ENCODE peak calls at places on chromosomes 13 and 19, in eight cellular contexts. One of them, this sample, is unnamed.

GRCh38 chr13:50936681-50937080 is 27.1 kb downstream of the RNASEH2B start:
- DNase-seq in ovary: no peak
- DNase-seq in AG10803: peak; percentile 42
- DNase-seq in progenitor cell of endocrine pancreas: no peak
- DNase-seq in Peyer's patch: no peak
- DNase-seq in ascending aorta: no peak
- DNase-seq in AG09309: peak; percentile 27
- DNase-seq in astrocyte: no peak
- DNase-seq in this sample: no peak

GRCh38 chr13:98576963-98577822 is at the start of gene STK24:
- DNase-seq in ovary: peak; percentile 70
- DNase-seq in AG10803: peak; percentile 76
- DNase-seq in progenitor cell of endocrine pancreas: peak; percentile 68
- DNase-seq in Peyer's patch: peak; percentile 84
- DNase-seq in ascending aorta: peak; percentile 77
- DNase-seq in AG09309: peak; percentile 45
- DNase-seq in astrocyte: peak; percentile 64
- DNase-seq in this sample: peak; percentile 66

GRCh38 chr19:12112701-12113100 is 27.4 kb downstream of the ZNF20 start:
- DNase-seq in ovary: no peak
- DNase-seq in AG10803: no peak
- DNase-seq in progenitor cell of endocrine pancreas: no peak
- DNase-seq in Peyer's patch: no peak
- DNase-seq in ascending aorta: no peak
- DNase-seq in AG09309: no peak
- DNase-seq in astrocyte: no peak
- DNase-seq in this sample: no peak

GRCh38 chr19:34173145-34173956 is 1.0 kb downstream of the LSM14A start:
- DNase-seq in ovary: peak; percentile 29
- DNase-seq in AG10803: peak; percentile 64
- DNase-seq in progenitor cell of endocrine pancreas: peak; percentile 18
- DNase-seq in Peyer's patch: peak; percentile 74
- DNase-seq in ascending aorta: no peak
- DNase-seq in AG09309: no peak
- DNase-seq in astrocyte: peak; percentile 48
- DNase-seq in this sample: peak; percentile 46

GRCh38 chr19:30450101-30450500 is 77.9 kb downstream of the ZNF536 start:
- DNase-seq in ovary: peak; percentile 46
- DNase-seq in AG10803: peak; percentile 70
- DNase-seq in progenitor cell of endocrine pancreas: no peak
- DNase-seq in Peyer's patch: no peak
- DNase-seq in ascending aorta: no peak
- DNase-seq in AG09309: no peak
- DNase-seq in astrocyte: peak; percentile 18
- DNase-seq in this sample: no peak

GRCh38 chr13:110303644-110304043 is 3.3 kb downstream of the COL4A1 start:
- DNase-seq in ovary: no peak
- DNase-seq in AG10803: no peak
- DNase-seq in progenitor cell of endocrine pancreas: no peak
- DNase-seq in Peyer's patch: no peak
- DNase-seq in ascending aorta: no peak
- DNase-seq in AG09309: no peak
- DNase-seq in astrocyte: no peak
- DNase-seq in this sample: no peak

GRCh38 chr19:29748996-29749395 is 33.9 kb upstream of the C19orf12 start:
- DNase-seq in ovary: no peak
- DNase-seq in AG10803: no peak
- DNase-seq in progenitor cell of endocrine pancreas: no peak
- DNase-seq in Peyer's patch: no peak
- DNase-seq in ascending aorta: no peak
- DNase-seq in AG09309: no peak
- DNase-seq in astrocyte: no peak
- DNase-seq in this sample: no peak

GRCh38 chr13:32824671-32825070 is 191.6 kb upstream of the KL start:
- DNase-seq in ovary: no peak
- DNase-seq in AG10803: peak; percentile 86
- DNase-seq in progenitor cell of endocrine pancreas: no peak
- DNase-seq in Peyer's patch: no peak
- DNase-seq in ascending aorta: no peak
- DNase-seq in AG09309: peak; percentile 52
- DNase-seq in astrocyte: peak; percentile 92
- DNase-seq in this sample: no peak

GRCh38 chr19:48424694-48425219 is 21.0 kb upstream of the GRWD1 start:
- DNase-seq in ovary: no peak
- DNase-seq in AG10803: peak; percentile 38
- DNase-seq in progenitor cell of endocrine pancreas: no peak
- DNase-seq in Peyer's patch: no peak
- DNase-seq in ascending aorta: no peak
- DNase-seq in AG09309: no peak
- DNase-seq in astrocyte: peak; percentile 73
- DNase-seq in this sample: peak; percentile 67

GRCh38 chr19:28288850-28289249 is 924.1 kb downstream of the UQCRFS1 start:
- DNase-seq in ovary: no peak
- DNase-seq in AG10803: no peak
- DNase-seq in progenitor cell of endocrine pancreas: no peak
- DNase-seq in Peyer's patch: no peak
- DNase-seq in ascending aorta: no peak
- DNase-seq in AG09309: no peak
- DNase-seq in astrocyte: peak; percentile 18
- DNase-seq in this sample: no peak

GRCh38 chr19:10565028-10565566 is 713 bp downstream of the KRI1 start:
- DNase-seq in ovary: peak; percentile 68
- DNase-seq in AG10803: peak; percentile 49
- DNase-seq in progenitor cell of endocrine pancreas: peak; percentile 34
- DNase-seq in Peyer's patch: no peak
- DNase-seq in ascending aorta: peak; percentile 71
- DNase-seq in AG09309: no peak
- DNase-seq in astrocyte: no peak
- DNase-seq in this sample: peak; percentile 29

GRCh38 chr19:38043649-38044144 is 136.7 kb downstream of the SIPA1L3 start:
- DNase-seq in ovary: no peak
- DNase-seq in AG10803: no peak
- DNase-seq in progenitor cell of endocrine pancreas: no peak
- DNase-seq in Peyer's patch: no peak
- DNase-seq in ascending aorta: no peak
- DNase-seq in AG09309: no peak
- DNase-seq in astrocyte: no peak
- DNase-seq in this sample: no peak

GRCh38 chr13:113914333-113915011 is 50.6 kb upstream of the GAS6 start:
- DNase-seq in ovary: no peak
- DNase-seq in AG10803: no peak
- DNase-seq in progenitor cell of endocrine pancreas: no peak
- DNase-seq in Peyer's patch: peak; percentile 28
- DNase-seq in ascending aorta: peak; percentile 49
- DNase-seq in AG09309: no peak
- DNase-seq in astrocyte: no peak
- DNase-seq in this sample: no peak

GRCh38 chr13:49124693-49125304 is 95.3 kb upstream of the MLNR start:
- DNase-seq in ovary: no peak
- DNase-seq in AG10803: no peak
- DNase-seq in progenitor cell of endocrine pancreas: no peak
- DNase-seq in Peyer's patch: no peak
- DNase-seq in ascending aorta: no peak
- DNase-seq in AG09309: no peak
- DNase-seq in astrocyte: no peak
- DNase-seq in this sample: no peak

GRCh38 chr13:44917589-44918322 is 71.5 kb downstream of the NUFIP1 start:
- DNase-seq in ovary: peak; percentile 98
- DNase-seq in AG10803: peak; percentile 97
- DNase-seq in progenitor cell of endocrine pancreas: peak; percentile 97
- DNase-seq in Peyer's patch: peak; percentile 97
- DNase-seq in ascending aorta: peak; percentile 97
- DNase-seq in AG09309: peak; percentile 87
- DNase-seq in astrocyte: peak; percentile 93
- DNase-seq in this sample: peak; percentile 89

GRCh38 chr19:18229474-18229873 is 3.2 kb upstream of the PDE4C start:
- DNase-seq in ovary: no peak
- DNase-seq in AG10803: no peak
- DNase-seq in progenitor cell of endocrine pancreas: no peak
- DNase-seq in Peyer's patch: no peak
- DNase-seq in ascending aorta: no peak
- DNase-seq in AG09309: no peak
- DNase-seq in astrocyte: no peak
- DNase-seq in this sample: no peak

DNA sequence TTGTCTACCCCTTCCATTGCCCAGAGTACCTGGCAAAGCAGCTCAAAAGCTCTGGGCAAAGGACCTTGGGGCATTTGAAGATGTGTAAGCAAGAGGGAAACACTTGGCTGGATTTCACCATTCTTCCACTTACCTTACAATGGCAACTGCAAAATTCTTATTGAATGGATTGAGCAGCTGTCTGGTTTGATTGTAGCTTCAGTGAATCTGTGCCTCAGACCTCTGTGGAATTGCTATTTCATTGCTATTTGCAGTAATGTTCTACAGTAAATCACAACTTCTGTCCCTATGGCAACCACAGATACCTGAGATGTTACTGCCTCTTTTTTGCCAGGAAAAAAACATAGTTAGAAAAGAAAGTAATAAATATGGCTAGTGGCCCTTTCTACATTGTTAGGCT is 519.6 kb downstream of the SUCLA2 start:
- DNase-seq in ovary: no peak
- DNase-seq in AG10803: peak; percentile 14
- DNase-seq in progenitor cell of endocrine pancreas: no peak
- DNase-seq in Peyer's patch: no peak
- DNase-seq in ascending aorta: no peak
- DNase-seq in AG09309: no peak
- DNase-seq in astrocyte: peak; percentile 12
- DNase-seq in this sample: no peak
- TF ChIP-seq CTCF in ovary: no peak
- TF ChIP-seq CTCF in AG10803: no peak
- TF ChIP-seq CTCF in progenitor cell of endocrine pancreas: no peak
- TF ChIP-seq CTCF in Peyer's patch: no peak
- TF ChIP-seq CTCF in ascending aorta: no peak
- TF ChIP-seq CTCF in AG09309: no peak
- TF ChIP-seq CTCF in astrocyte: no peak
- TF ChIP-seq CTCF in this sample: no peak

GRCh38 chr19:13796301-13797057 is 1.2 kb downstream of the ZSWIM4 start:
- DNase-seq in ovary: peak; percentile 82
- DNase-seq in AG10803: peak; percentile 95
- DNase-seq in progenitor cell of endocrine pancreas: no peak
- DNase-seq in Peyer's patch: no peak
- DNase-seq in ascending aorta: peak; percentile 95
- DNase-seq in AG09309: peak; percentile 91
- DNase-seq in astrocyte: peak; percentile 95
- DNase-seq in this sample: peak; percentile 58
- TF ChIP-seq CTCF in ovary: no peak
- TF ChIP-seq CTCF in AG10803: peak; percentile 53
- TF ChIP-seq CTCF in progenitor cell of endocrine pancreas: no peak
- TF ChIP-seq CTCF in Peyer's patch: no peak
- TF ChIP-seq CTCF in ascending aorta: no peak
- TF ChIP-seq CTCF in AG09309: peak; percentile 37
- TF ChIP-seq CTCF in astrocyte: peak; percentile 11
- TF ChIP-seq CTCF in this sample: no peak

GRCh38 chr13:43787998-43788397 is 1.2 kb upstream of the ENOX1 start:
- DNase-seq in ovary: peak; percentile 22
- DNase-seq in AG10803: peak; percentile 49
- DNase-seq in progenitor cell of endocrine pancreas: no peak
- DNase-seq in Peyer's patch: no peak
- DNase-seq in ascending aorta: no peak
- DNase-seq in AG09309: no peak
- DNase-seq in astrocyte: peak; percentile 18
- DNase-seq in this sample: peak; percentile 52
- TF ChIP-seq CTCF in ovary: no peak
- TF ChIP-seq CTCF in AG10803: peak; percentile 56
- TF ChIP-seq CTCF in progenitor cell of endocrine pancreas: no peak
- TF ChIP-seq CTCF in Peyer's patch: peak; percentile 20
- TF ChIP-seq CTCF in ascending aorta: no peak
- TF ChIP-seq CTCF in AG09309: peak; percentile 50
- TF ChIP-seq CTCF in astrocyte: peak; percentile 61
- TF ChIP-seq CTCF in this sample: peak; percentile 17

GRCh38 chr13:27182844-27183497 is 11.4 kb upstream of the USP12 start:
- DNase-seq in ovary: no peak
- DNase-seq in AG10803: peak; percentile 80
- DNase-seq in progenitor cell of endocrine pancreas: no peak
- DNase-seq in Peyer's patch: no peak
- DNase-seq in ascending aorta: peak; percentile 91
- DNase-seq in AG09309: peak; percentile 46
- DNase-seq in astrocyte: peak; percentile 91
- DNase-seq in this sample: peak; percentile 60
- TF ChIP-seq CTCF in ovary: no peak
- TF ChIP-seq CTCF in AG10803: no peak
- TF ChIP-seq CTCF in progenitor cell of endocrine pancreas: no peak
- TF ChIP-seq CTCF in Peyer's patch: no peak
- TF ChIP-seq CTCF in ascending aorta: no peak
- TF ChIP-seq CTCF in AG09309: no peak
- TF ChIP-seq CTCF in astrocyte: no peak
- TF ChIP-seq CTCF in this sample: no peak

GRCh38 chr19:50459638-50460037 is 16.7 kb upstream of the EMC10 start:
- DNase-seq in ovary: no peak
- DNase-seq in AG10803: no peak
- DNase-seq in progenitor cell of endocrine pancreas: no peak
- DNase-seq in Peyer's patch: no peak
- DNase-seq in ascending aorta: no peak
- DNase-seq in AG09309: no peak
- DNase-seq in astrocyte: no peak
- DNase-seq in this sample: no peak

GRCh38 chr19:50458396-50459066 is 17.8 kb upstream of the EMC10 start:
- DNase-seq in ovary: no peak
- DNase-seq in AG10803: peak; percentile 39
- DNase-seq in progenitor cell of endocrine pancreas: no peak
- DNase-seq in Peyer's patch: no peak
- DNase-seq in ascending aorta: no peak
- DNase-seq in AG09309: no peak
- DNase-seq in astrocyte: no peak
- DNase-seq in this sample: no peak

GRCh38 chr19:50459067-50459456 is 17.2 kb upstream of the EMC10 start:
- DNase-seq in ovary: no peak
- DNase-seq in AG10803: no peak
- DNase-seq in progenitor cell of endocrine pancreas: no peak
- DNase-seq in Peyer's patch: no peak
- DNase-seq in ascending aorta: no peak
- DNase-seq in AG09309: no peak
- DNase-seq in astrocyte: no peak
- DNase-seq in this sample: no peak

GRCh38 chr19:50461066-50461875 is 15.0 kb upstream of the EMC10 start:
- DNase-seq in ovary: no peak
- DNase-seq in AG10803: peak; percentile 56
- DNase-seq in progenitor cell of endocrine pancreas: peak; percentile 39
- DNase-seq in Peyer's patch: peak; percentile 76
- DNase-seq in ascending aorta: no peak
- DNase-seq in AG09309: peak; percentile 20
- DNase-seq in astrocyte: peak; percentile 34
- DNase-seq in this sample: peak; percentile 75

DNA sequence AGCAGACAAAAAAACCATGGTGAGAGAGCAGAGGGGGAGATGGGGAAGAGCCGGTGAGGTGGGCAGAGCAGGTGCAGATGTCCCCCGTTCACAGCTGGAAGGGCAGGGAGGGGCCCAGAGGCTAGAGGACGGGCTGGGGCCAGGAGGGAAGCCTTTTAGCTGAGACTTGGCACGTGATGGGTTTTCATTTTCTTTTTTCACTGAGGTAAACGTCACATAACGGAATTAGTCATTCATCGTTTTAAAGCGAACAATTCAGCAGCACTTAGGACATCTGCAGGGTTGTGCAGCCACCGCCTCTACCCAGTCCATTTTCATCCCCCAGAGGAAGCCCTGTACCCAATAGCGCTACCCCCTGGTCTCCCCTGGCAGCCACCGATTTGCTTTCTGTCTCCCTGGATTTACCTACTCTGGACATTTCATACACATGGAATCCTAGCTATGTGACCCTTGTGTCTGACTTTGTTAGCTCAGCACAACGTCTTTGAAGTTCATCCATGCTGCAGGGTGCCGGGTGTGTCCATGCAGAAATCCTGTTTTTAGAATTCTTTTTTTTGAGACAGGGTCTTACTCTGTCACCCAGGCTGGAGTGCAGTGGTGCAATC is 16.0 kb upstream of the EMC10 start:
- DNase-seq in ovary: no peak
- DNase-seq in AG10803: peak; percentile 32
- DNase-seq in progenitor cell of endocrine pancreas: no peak
- DNase-seq in Peyer's patch: no peak
- DNase-seq in ascending aorta: no peak
- DNase-seq in AG09309: no peak
- DNase-seq in astrocyte: peak; percentile 56
- DNase-seq in this sample: peak; percentile 23
- TF ChIP-seq CTCF in ovary: no peak
- TF ChIP-seq CTCF in AG10803: no peak
- TF ChIP-seq CTCF in progenitor cell of endocrine pancreas: no peak
- TF ChIP-seq CTCF in Peyer's patch: no peak
- TF ChIP-seq CTCF in ascending aorta: no peak
- TF ChIP-seq CTCF in AG09309: no peak
- TF ChIP-seq CTCF in astrocyte: peak; percentile 13
- TF ChIP-seq CTCF in this sample: no peak